ENCODE peak calls at places on chromosomes 11 and 22, in ten cellular contexts. Y, H, B, O, A, I, N, J, Z and F are unnamed samples.

GRCh38 chr22:27836181-27836580 is 34.6 kb upstream of the MN1 start:
- DNase-seq in B (no peak), H (no peak), A (no peak), J (no peak), Z (no peak), O (no peak), I (peak; percentile 77), N (no peak), Y (no peak), F (no peak)

GRCh38 chr11:20275987-20276660 is 87.4 kb upstream of the HTATIP2 start:
- DNase-seq in I (no peak), A (no peak), O (no peak), N (no peak), Y (no peak), Z (no peak), B (no peak), H (no peak), J (no peak), F (no peak)

GRCh38 chr11:75583710-75584658 is 21.9 kb downstream of the SERPINH1 start:
- DNase-seq in O (no peak), Y (peak; percentile 39), N (no peak), I (peak; percentile 70), H (no peak), A (peak; percentile 85), Z (peak; percentile 82), J (no peak), B (no peak), F (no peak)

GRCh38 chr11:119344291-119345010 is 2.1 kb downstream of the MFRP start:
- DNase-seq in N (no peak), J (no peak), I (no peak), O (no peak), Y (no peak), Z (no peak), H (no peak), A (no peak), B (no peak), F (no peak)

GRCh38 chr11:23976369-23976768 is 520.5 kb upstream of the LUZP2 start:
- DNase-seq in I (no peak), N (no peak), Y (no peak), O (no peak), H (no peak), B (no peak), J (no peak), A (no peak), Z (no peak), F (no peak)

GRCh38 chr22:49005557-49005956 is 822.1 kb downstream of the BRD1 start:
- DNase-seq in H (no peak), A (no peak), N (no peak), B (no peak), Z (no peak), O (no peak), J (no peak), I (no peak), Y (no peak), F (no peak)

GRCh38 chr22:38766076-38766777 is 10.4 kb upstream of the SUN2 start:
- DNase-seq in O (no peak), H (peak; percentile 87), I (peak; percentile 81), A (no peak), Z (peak; percentile 64), B (no peak), J (no peak), N (no peak), Y (peak; percentile 54), F (no peak)

GRCh38 chr11:3035333-3035732 is 21.9 kb downstream of the CARS1 start:
- DNase-seq in B (no peak), I (no peak), Y (no peak), H (no peak), N (no peak), J (no peak), O (no peak), Z (no peak), A (no peak), F (no peak)

GRCh38 chr11:33531743-33532181 is 168.9 kb downstream of the C11orf91 start:
- DNase-seq in O (no peak), Y (no peak), B (no peak), H (no peak), I (no peak), A (no peak), N (no peak), J (no peak), Z (no peak), F (no peak)

GRCh38 chr11:120024046-120024445 is 113.9 kb downstream of the TRIM29 start:
- DNase-seq in Y (no peak), Z (no peak), J (no peak), A (no peak), O (no peak), B (no peak), N (no peak), H (no peak), I (peak; percentile 73), F (no peak)

GRCh38 chr11:120655589-120655988 is 144.0 kb downstream of the GRIK4 start:
- DNase-seq in Z (no peak), Y (peak; percentile 37), A (no peak), B (no peak), O (no peak), J (no peak), H (no peak), I (no peak), N (no peak), F (no peak)

GRCh38 chr11:102306048-102306575 is 11.2 kb upstream of the BIRC3 start:
- DNase-seq in Z (no peak), Y (no peak), B (no peak), J (no peak), N (no peak), I (no peak), H (no peak), A (no peak), O (no peak), F (no peak)